ENCODE peak calls at places on chromosome 11, in five cellular contexts. B is prostate gland, S is colonic mucosa, I is neuronal stem cell, E is Peyer's patch. Y is an unnamed sample.

GRCh38 chr11:44889266-44889665 is 61.4 kb downstream of the TP53I11 start:
- DNase-seq in B (no peak), S (no peak), I (no peak), E (no peak), Y (no peak)

GRCh38 chr11:94089356-94089755 is 39.3 kb upstream of the PANX1 start:
- DNase-seq in B (no peak), S (no peak), I (no peak), E (no peak), Y (no peak)

GRCh38 chr11:70191495-70192140 is 11.5 kb upstream of the FADD start:
- DNase-seq in B (peak; percentile 73), S (peak; percentile 72), I (peak; percentile 70), E (peak; percentile 83), Y (peak; percentile 86)

GRCh38 chr11:2527621-2528291 is 82.9 kb downstream of the KCNQ1 start:
- DNase-seq in B (no peak), S (peak; percentile 20), I (no peak), E (peak; percentile 50), Y (peak; percentile 4)

GRCh38 chr11:70901951-70902521 is 350.3 kb downstream of the SHANK2 start:
- DNase-seq in B (no peak), S (no peak), I (no peak), E (no peak), Y (no peak)

GRCh38 chr11:61955416-61956135 is 5.4 kb downstream of the BEST1 start:
- DNase-seq in B (no peak), S (peak; percentile 50), I (peak; percentile 31), E (peak; percentile 62), Y (peak; percentile 62)

GRCh38 chr11:95375881-95376280 is 144.9 kb upstream of the SESN3 start:
- DNase-seq in B (no peak), S (no peak), I (no peak), E (no peak), Y (no peak)

GRCh38 chr11:3139086-3139440 is 26.0 kb downstream of the OSBPL5 start:
- DNase-seq in B (no peak), S (no peak), I (no peak), E (no peak), Y (no peak)

GRCh38 chr11:126083829-126084607 is 21.4 kb upstream of the CDON start:
- DNase-seq in B (no peak), S (no peak), I (peak; percentile 73), E (no peak), Y (peak; percentile 52)

GRCh38 chr11:77083553-77084245 is 16.9 kb downstream of the CAPN5 start:
- DNase-seq in B (no peak), S (no peak), I (no peak), E (peak; percentile 38), Y (no peak)

GRCh38 chr11:119148855-119149370 is at the start of gene ABCG4:
- DNase-seq in B (no peak), S (no peak), I (peak; percentile 33), E (no peak), Y (peak; percentile 36)

GRCh38 chr11:44789466-44789865 is 62.7 kb downstream of the TSPAN18 start:
- DNase-seq in B (no peak), S (no peak), I (no peak), E (no peak), Y (no peak)

GRCh38 chr11:1826552-1827094 is 8.2 kb upstream of the SYT8 start:
- DNase-seq in B (no peak), S (peak; percentile 74), I (no peak), E (peak; percentile 41), Y (peak; percentile 47)

GRCh38 chr11:36214484-36214883 is 74.7 kb downstream of the COMMD9 start:
- DNase-seq in B (no peak), S (no peak), I (no peak), E (no peak), Y (no peak)

GRCh38 chr11:59810911-59811259 is 307 bp upstream of the MRPL16 start:
- DNase-seq in B (no peak), S (no peak), I (no peak), E (no peak), Y (no peak)

GRCh38 chr11:67998150-67999045 is 5.5 kb downstream of the UNC93B1 start:
- DNase-seq in B (no peak), S (no peak), I (no peak), E (peak; percentile 76), Y (no peak)

GRCh38 chr11:10778217-10778970 is 27.3 kb downstream of the CTR9 start:
- DNase-seq in B (no peak), S (no peak), I (no peak), E (no peak), Y (no peak)

GRCh38 chr11:28366549-28367341 is 258.6 kb downstream of the METTL15 start:
- DNase-seq in B (no peak), S (no peak), I (no peak), E (no peak), Y (no peak)

GRCh38 chr11:68412593-68413475 is 47.7 kb upstream of the PPP6R3 start:
- DNase-seq in B (no peak), S (no peak), I (no peak), E (peak; percentile 54), Y (no peak)

GRCh38 chr11:63459586-63459985 is 31.4 kb downstream of the PLAAT5 start:
- DNase-seq in B (no peak), S (no peak), I (no peak), E (no peak), Y (no peak)

GRCh38 chr11:34050536-34050935 is 995 bp upstream of the CAPRIN1 start:
- DNase-seq in B (no peak), S (no peak), I (no peak), E (no peak), Y (no peak)

GRCh38 chr11:94511932-94512781 is at the start of gene C11orf97:
- DNase-seq in B (peak; percentile 18), S (peak; percentile 63), I (peak; percentile 54), E (peak; percentile 72), Y (peak; percentile 64)

GRCh38 chr11:115581871-115582639 is 77.8 kb upstream of the CADM1 start:
- DNase-seq in B (no peak), S (peak; percentile 53), I (no peak), E (no peak), Y (peak; percentile 49)
- H3K4me3 ChIP-seq in B (no peak overlapping the region), S (no peak overlapping the region), I (no peak overlapping the region), E (peak overlapping the region; percentile 17), Y (no peak overlapping the region)

GRCh38 chr11:35142481-35143207 is 3.7 kb downstream of the CD44 start:
- DNase-seq in B (no peak), S (peak; percentile 58), I (no peak), E (peak; percentile 77), Y (no peak)
- H3K36me3 ChIP-seq in B (no peaks in the 10 kb centered on the region), S (no peaks in the 10 kb centered on the region), I (no peaks in the 10 kb centered on the region), E (no peaks in the 10 kb centered on the region), Y (no peaks in the 10 kb centered on the region)

GRCh38 chr11:103619480-103619879 is 417.0 kb upstream of the DDI1 start:
- DNase-seq in B (no peak), S (no peak), I (no peak), E (no peak), Y (peak; percentile 18)

GRCh38 chr11:103623933-103624332 is 412.5 kb upstream of the DDI1 start:
- DNase-seq in B (no peak), S (no peak), I (no peak), E (no peak), Y (no peak)

GRCh38 chr11:103624708-103625623 is 411.5 kb upstream of the DDI1 start:
- DNase-seq in B (no peak), S (no peak), I (no peak), E (no peak), Y (no peak)

GRCh38 chr11:103619938-103620337 is 416.5 kb upstream of the DDI1 start:
- DNase-seq in B (no peak), S (no peak), I (no peak), E (no peak), Y (no peak)

GRCh38 chr11:103622296-103622695 is 414.1 kb upstream of the DDI1 start:
- DNase-seq in B (no peak), S (no peak), I (no peak), E (no peak), Y (no peak)
- H3K27ac ChIP-seq in B (no peak overlapping the region), S (no peak overlapping the region), I (no peak overlapping the region), E (no peak overlapping the region), Y (no peak overlapping the region)

DNA sequence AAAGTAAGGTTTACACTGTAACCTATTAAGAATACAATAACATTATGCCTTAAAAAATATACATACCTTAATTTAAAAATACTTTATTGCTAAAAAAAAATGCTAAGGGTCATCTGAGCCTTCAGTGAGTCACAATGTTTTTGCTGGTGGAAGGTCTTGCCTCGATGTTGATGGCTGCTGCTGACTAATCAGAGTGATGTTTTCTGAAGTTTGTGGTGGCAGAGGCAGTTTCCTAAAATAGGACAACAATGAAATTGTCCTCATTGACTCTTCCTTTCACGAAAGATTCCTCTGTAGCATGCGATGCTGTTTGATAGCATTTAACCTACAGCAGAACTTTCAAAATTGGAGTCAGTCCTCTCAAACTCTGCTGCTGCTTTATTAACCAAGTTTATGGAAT is 97.6 kb downstream of the FAT3 start:
- DNase-seq in B (no peak), S (no peak), I (no peak), E (no peak), Y (no peak)
- H3K4me3 ChIP-seq in B (no peak overlapping the region), S (no peak overlapping the region), I (no peak overlapping the region), E (no peak overlapping the region), Y (no peak overlapping the region)

DNA sequence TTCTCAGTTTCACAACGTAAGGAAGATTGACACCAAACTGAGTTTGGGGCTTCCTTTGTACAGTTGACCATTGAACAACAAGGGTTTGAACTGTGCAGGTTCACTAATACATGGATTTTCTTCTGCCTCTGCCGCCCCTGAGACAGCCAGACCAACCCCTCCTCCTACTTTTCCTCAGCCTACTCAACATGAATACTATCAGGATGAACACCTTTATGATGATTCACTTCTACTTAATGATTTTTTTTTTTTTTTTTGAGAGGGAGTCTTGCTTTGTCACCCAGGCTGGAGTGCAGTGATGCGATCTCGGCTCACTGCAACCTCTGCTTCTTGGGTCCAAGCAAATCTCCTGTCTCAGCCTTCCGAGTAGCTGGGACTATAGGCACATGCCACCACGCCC is 14.6 kb downstream of the RBM4 start:
- DNase-seq in B (no peak), S (no peak), I (no peak), E (no peak), Y (no peak)
- H3K36me3 ChIP-seq in B (no peaks in the 10 kb centered on the region), S (no peaks in the 10 kb centered on the region), I (peaks cover 90% of the 10 kb centered on the region), E (no peaks in the 10 kb centered on the region), Y (peaks cover 92% of the 10 kb centered on the region)

Y was measured in WERI-Rb-1.